ENCODE peak calls at places on chromosomes 7 and 10, in nine cellular contexts. One of them, this sample, is unnamed.

GRCh38 chr7:150978136-150978789 is at the start of gene KCNH2:
- DNase-seq in heart left ventricle: peak; percentile 87
- DNase-seq in suprapubic skin: no peak
- DNase-seq in upper lobe of right lung: no peak
- DNase-seq in hepatocyte: peak; percentile 73
- DNase-seq in pancreas: no peak
- DNase-seq in AG04450: no peak
- DNase-seq in HepG2: no peak
- DNase-seq in thoracic aorta: no peak
- DNase-seq in this sample: peak; percentile 27

GRCh38 chr7:41881313-41882130 is 178.6 kb upstream of the INHBA start:
- DNase-seq in heart left ventricle: peak; percentile 36
- DNase-seq in suprapubic skin: no peak
- DNase-seq in upper lobe of right lung: peak; percentile 87
- DNase-seq in hepatocyte: no peak
- DNase-seq in pancreas: no peak
- DNase-seq in AG04450: no peak
- DNase-seq in HepG2: no peak
- DNase-seq in thoracic aorta: no peak
- DNase-seq in this sample: peak; percentile 3

GRCh38 chr10:11975795-11976194 is 66.8 kb downstream of the UPF2 start:
- DNase-seq in heart left ventricle: no peak
- DNase-seq in suprapubic skin: no peak
- DNase-seq in upper lobe of right lung: no peak
- DNase-seq in hepatocyte: no peak
- DNase-seq in pancreas: no peak
- DNase-seq in AG04450: no peak
- DNase-seq in HepG2: no peak
- DNase-seq in thoracic aorta: no peak
- DNase-seq in this sample: no peak

GRCh38 chr10:132389631-132390454 is 7.2 kb upstream of the PWWP2B start:
- DNase-seq in heart left ventricle: peak; percentile 25
- DNase-seq in suprapubic skin: peak; percentile 77
- DNase-seq in upper lobe of right lung: peak; percentile 66
- DNase-seq in hepatocyte: peak; percentile 40
- DNase-seq in pancreas: peak; percentile 18
- DNase-seq in AG04450: no peak
- DNase-seq in HepG2: no peak
- DNase-seq in thoracic aorta: no peak
- DNase-seq in this sample: no peak

GRCh38 chr7:24227603-24228359 is 56.2 kb upstream of the NPY start:
- DNase-seq in heart left ventricle: no peak
- DNase-seq in suprapubic skin: no peak
- DNase-seq in upper lobe of right lung: no peak
- DNase-seq in hepatocyte: no peak
- DNase-seq in pancreas: no peak
- DNase-seq in AG04450: no peak
- DNase-seq in HepG2: no peak
- DNase-seq in thoracic aorta: no peak
- DNase-seq in this sample: no peak

GRCh38 chr10:103481974-103482531 is 3.0 kb upstream of the CALHM3 start:
- DNase-seq in heart left ventricle: no peak
- DNase-seq in suprapubic skin: no peak
- DNase-seq in upper lobe of right lung: no peak
- DNase-seq in hepatocyte: peak; percentile 74
- DNase-seq in pancreas: no peak
- DNase-seq in AG04450: peak; percentile 42
- DNase-seq in HepG2: peak; percentile 74
- DNase-seq in thoracic aorta: no peak
- DNase-seq in this sample: no peak

GRCh38 chr10:126165865-126166264 is 222.4 kb downstream of the ADAM12 start:
- DNase-seq in heart left ventricle: no peak
- DNase-seq in suprapubic skin: no peak
- DNase-seq in upper lobe of right lung: no peak
- DNase-seq in hepatocyte: no peak
- DNase-seq in pancreas: no peak
- DNase-seq in AG04450: no peak
- DNase-seq in HepG2: no peak
- DNase-seq in thoracic aorta: no peak
- DNase-seq in this sample: no peak

GRCh38 chr10:97689637-97690036 is 2.6 kb upstream of the AVPI1 start:
- DNase-seq in heart left ventricle: no peak
- DNase-seq in suprapubic skin: no peak
- DNase-seq in upper lobe of right lung: no peak
- DNase-seq in hepatocyte: no peak
- DNase-seq in pancreas: no peak
- DNase-seq in AG04450: peak; percentile 90
- DNase-seq in HepG2: no peak
- DNase-seq in thoracic aorta: no peak
- DNase-seq in this sample: no peak

GRCh38 chr10:5861269-5862031 is 28.2 kb downstream of the ANKRD16 start:
- DNase-seq in heart left ventricle: no peak
- DNase-seq in suprapubic skin: no peak
- DNase-seq in upper lobe of right lung: no peak
- DNase-seq in hepatocyte: peak; percentile 48
- DNase-seq in pancreas: no peak
- DNase-seq in AG04450: peak; percentile 47
- DNase-seq in HepG2: peak; percentile 83
- DNase-seq in thoracic aorta: no peak
- DNase-seq in this sample: no peak

GRCh38 chr10:9781681-9782080 is 1236.0 kb upstream of the CELF2 start:
- DNase-seq in heart left ventricle: no peak
- DNase-seq in suprapubic skin: no peak
- DNase-seq in upper lobe of right lung: no peak
- DNase-seq in hepatocyte: no peak
- DNase-seq in pancreas: no peak
- DNase-seq in AG04450: peak; percentile 7
- DNase-seq in HepG2: no peak
- DNase-seq in thoracic aorta: no peak
- DNase-seq in this sample: no peak

GRCh38 chr7:106868364-106868763 is 3.3 kb downstream of the PIK3CG start:
- DNase-seq in heart left ventricle: no peak
- DNase-seq in suprapubic skin: no peak
- DNase-seq in upper lobe of right lung: no peak
- DNase-seq in hepatocyte: no peak
- DNase-seq in pancreas: no peak
- DNase-seq in AG04450: no peak
- DNase-seq in HepG2: no peak
- DNase-seq in thoracic aorta: no peak
- DNase-seq in this sample: no peak

GRCh38 chr7:17937506-17938115 is 2.7 kb downstream of the SNX13 start:
- DNase-seq in heart left ventricle: no peak
- DNase-seq in suprapubic skin: no peak
- DNase-seq in upper lobe of right lung: no peak
- DNase-seq in hepatocyte: no peak
- DNase-seq in pancreas: no peak
- DNase-seq in AG04450: no peak
- DNase-seq in HepG2: no peak
- DNase-seq in thoracic aorta: no peak
- DNase-seq in this sample: no peak

GRCh38 chr7:133912916-133913697 is 214.0 kb upstream of the LRGUK start:
- DNase-seq in heart left ventricle: no peak
- DNase-seq in suprapubic skin: no peak
- DNase-seq in upper lobe of right lung: no peak
- DNase-seq in hepatocyte: no peak
- DNase-seq in pancreas: no peak
- DNase-seq in AG04450: no peak
- DNase-seq in HepG2: no peak
- DNase-seq in thoracic aorta: no peak
- DNase-seq in this sample: no peak

GRCh38 chr7:519429-519973 is at the start of gene PDGFA:
- DNase-seq in heart left ventricle: no peak
- DNase-seq in suprapubic skin: no peak
- DNase-seq in upper lobe of right lung: no peak
- DNase-seq in hepatocyte: peak; percentile 85
- DNase-seq in pancreas: peak; percentile 64
- DNase-seq in AG04450: no peak
- DNase-seq in HepG2: no peak
- DNase-seq in thoracic aorta: no peak
- DNase-seq in this sample: no peak

GRCh38 chr10:110861930-110862677 is 9.6 kb upstream of the PDCD4 start:
- DNase-seq in heart left ventricle: no peak
- DNase-seq in suprapubic skin: no peak
- DNase-seq in upper lobe of right lung: no peak
- DNase-seq in hepatocyte: no peak
- DNase-seq in pancreas: peak; percentile 53
- DNase-seq in AG04450: no peak
- DNase-seq in HepG2: no peak
- DNase-seq in thoracic aorta: no peak
- DNase-seq in this sample: no peak

GRCh38 chr7:92205987-92206386 is 27.0 kb upstream of the LRRD1 start:
- DNase-seq in heart left ventricle: no peak
- DNase-seq in suprapubic skin: no peak
- DNase-seq in upper lobe of right lung: no peak
- DNase-seq in hepatocyte: no peak
- DNase-seq in pancreas: no peak
- DNase-seq in AG04450: no peak
- DNase-seq in HepG2: no peak
- DNase-seq in thoracic aorta: no peak
- DNase-seq in this sample: no peak

GRCh38 chr7:92206672-92207071 is 27.7 kb upstream of the LRRD1 start:
- DNase-seq in heart left ventricle: no peak
- DNase-seq in suprapubic skin: no peak
- DNase-seq in upper lobe of right lung: no peak
- DNase-seq in hepatocyte: no peak
- DNase-seq in pancreas: no peak
- DNase-seq in AG04450: no peak
- DNase-seq in HepG2: no peak
- DNase-seq in thoracic aorta: no peak
- DNase-seq in this sample: no peak

GRCh38 chr7:92200791-92201190 is 21.8 kb upstream of the LRRD1 start:
- DNase-seq in heart left ventricle: no peak
- DNase-seq in suprapubic skin: no peak
- DNase-seq in upper lobe of right lung: no peak
- DNase-seq in hepatocyte: no peak
- DNase-seq in pancreas: no peak
- DNase-seq in AG04450: no peak
- DNase-seq in HepG2: no peak
- DNase-seq in thoracic aorta: no peak
- DNase-seq in this sample: no peak
- TF ChIP-seq CTCF in heart left ventricle: no peak
- TF ChIP-seq CTCF in suprapubic skin: no peak
- TF ChIP-seq CTCF in upper lobe of right lung: no peak
- TF ChIP-seq CTCF in hepatocyte: no peak
- TF ChIP-seq CTCF in pancreas: no peak
- TF ChIP-seq CTCF in AG04450: no peak
- TF ChIP-seq CTCF in HepG2: no peak
- TF ChIP-seq CTCF in thoracic aorta: no peak
- TF ChIP-seq CTCF in this sample: no peak

DNA sequence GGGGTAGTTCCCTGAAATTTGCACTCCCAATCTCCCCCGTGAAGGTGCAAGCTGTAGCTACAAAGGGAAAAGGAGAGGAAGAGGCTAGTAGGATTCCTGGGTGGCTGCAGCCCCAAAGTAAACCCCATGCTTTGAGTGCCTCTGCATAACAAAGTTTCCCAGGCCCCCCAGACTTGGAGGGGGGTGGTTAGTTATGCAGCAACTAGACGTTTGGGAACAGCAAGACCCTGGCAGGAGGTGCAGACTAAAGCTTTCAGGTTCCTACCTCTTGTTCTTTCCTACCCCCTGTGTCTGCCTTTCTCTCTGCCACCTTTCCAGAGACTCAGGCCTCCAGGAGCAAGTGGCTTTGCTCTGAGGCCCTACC is 14.7 kb upstream of the HOXA13 start:
- DNase-seq in heart left ventricle: no peak
- DNase-seq in suprapubic skin: no peak
- DNase-seq in upper lobe of right lung: no peak
- DNase-seq in hepatocyte: no peak
- DNase-seq in pancreas: no peak
- DNase-seq in AG04450: no peak
- DNase-seq in HepG2: no peak
- DNase-seq in thoracic aorta: no peak
- DNase-seq in this sample: no peak
- TF ChIP-seq CTCF in heart left ventricle: no peak
- TF ChIP-seq CTCF in suprapubic skin: no peak
- TF ChIP-seq CTCF in upper lobe of right lung: no peak
- TF ChIP-seq CTCF in hepatocyte: no peak
- TF ChIP-seq CTCF in pancreas: no peak
- TF ChIP-seq CTCF in AG04450: no peak
- TF ChIP-seq CTCF in HepG2: no peak
- TF ChIP-seq CTCF in thoracic aorta: no peak
- TF ChIP-seq CTCF in this sample: no peak

GRCh38 chr10:13518076-13518692 is 10.6 kb downstream of the BEND7 start:
- DNase-seq in heart left ventricle: no peak
- DNase-seq in suprapubic skin: no peak
- DNase-seq in upper lobe of right lung: no peak
- DNase-seq in hepatocyte: peak; percentile 56
- DNase-seq in pancreas: no peak
- DNase-seq in AG04450: no peak
- DNase-seq in HepG2: no peak
- DNase-seq in thoracic aorta: no peak
- DNase-seq in this sample: no peak
- TF ChIP-seq CTCF in heart left ventricle: no peak
- TF ChIP-seq CTCF in suprapubic skin: no peak
- TF ChIP-seq CTCF in upper lobe of right lung: no peak
- TF ChIP-seq CTCF in hepatocyte: peak; percentile 53
- TF ChIP-seq CTCF in pancreas: no peak
- TF ChIP-seq CTCF in AG04450: peak; percentile 60
- TF ChIP-seq CTCF in HepG2: peak; percentile 25
- TF ChIP-seq CTCF in thoracic aorta: no peak
- TF ChIP-seq CTCF in this sample: no peak

GRCh38 chr7:69211336-69211735 is 386.9 kb upstream of the AUTS2 start:
- DNase-seq in heart left ventricle: no peak
- DNase-seq in suprapubic skin: peak; percentile 20
- DNase-seq in upper lobe of right lung: no peak
- DNase-seq in hepatocyte: no peak
- DNase-seq in pancreas: no peak
- DNase-seq in AG04450: no peak
- DNase-seq in HepG2: no peak
- DNase-seq in thoracic aorta: no peak
- DNase-seq in this sample: no peak

GRCh38 chr7:69213882-69214281 is 384.4 kb upstream of the AUTS2 start:
- DNase-seq in heart left ventricle: no peak
- DNase-seq in suprapubic skin: peak; percentile 41
- DNase-seq in upper lobe of right lung: no peak
- DNase-seq in hepatocyte: no peak
- DNase-seq in pancreas: no peak
- DNase-seq in AG04450: no peak
- DNase-seq in HepG2: no peak
- DNase-seq in thoracic aorta: no peak
- DNase-seq in this sample: no peak

GRCh38 chr7:69208848-69209247 is 389.4 kb upstream of the AUTS2 start:
- DNase-seq in heart left ventricle: no peak
- DNase-seq in suprapubic skin: no peak
- DNase-seq in upper lobe of right lung: no peak
- DNase-seq in hepatocyte: no peak
- DNase-seq in pancreas: no peak
- DNase-seq in AG04450: no peak
- DNase-seq in HepG2: no peak
- DNase-seq in thoracic aorta: no peak
- DNase-seq in this sample: no peak

DNA sequence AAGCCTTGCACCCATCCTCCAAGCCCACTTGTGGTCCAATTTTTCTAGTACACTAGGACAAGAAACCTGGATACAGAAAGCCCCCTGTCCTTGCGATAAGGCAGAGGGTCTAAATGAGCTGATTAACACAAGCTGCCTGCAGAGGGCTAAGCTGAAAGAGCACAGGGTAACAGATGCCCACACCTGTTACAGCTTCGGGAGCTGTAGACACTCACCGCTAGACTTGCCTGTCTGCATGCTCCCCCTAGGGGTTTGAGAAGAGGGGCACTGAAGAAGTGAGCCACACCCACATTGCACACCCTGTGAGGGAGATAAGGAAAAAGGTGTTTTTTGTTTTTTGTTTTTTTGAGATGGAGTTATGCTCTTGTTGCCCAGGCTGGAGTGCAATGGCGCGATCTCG is 386.5 kb upstream of the AUTS2 start:
- DNase-seq in heart left ventricle: no peak
- DNase-seq in suprapubic skin: peak; percentile 6
- DNase-seq in upper lobe of right lung: no peak
- DNase-seq in hepatocyte: no peak
- DNase-seq in pancreas: no peak
- DNase-seq in AG04450: no peak
- DNase-seq in HepG2: no peak
- DNase-seq in thoracic aorta: no peak
- DNase-seq in this sample: no peak
- TF ChIP-seq CTCF in heart left ventricle: no peak
- TF ChIP-seq CTCF in suprapubic skin: no peak
- TF ChIP-seq CTCF in upper lobe of right lung: no peak
- TF ChIP-seq CTCF in hepatocyte: no peak
- TF ChIP-seq CTCF in pancreas: no peak
- TF ChIP-seq CTCF in AG04450: no peak
- TF ChIP-seq CTCF in HepG2: no peak
- TF ChIP-seq CTCF in thoracic aorta: no peak
- TF ChIP-seq CTCF in this sample: no peak